ENCODE peak calls at places on chromosomes 13 and 19, in nine cellular contexts. C, I, B, M, G, Y, K, Z and N are unnamed samples.
A peak's percentile ranks its signal among the peaks of the same experiment; 100 is the strongest.

GRCh38 chr13:24127116-24127631 is 33.3 kb upstream of the SPATA13 start:
- DNase-seq in C (no peak), G (peak; percentile 67), I (no peak), M (no peak), B (no peak), Z (no peak), Y (peak; percentile 10), K (no peak), N (no peak)

GRCh38 chr13:46475586-46475991 is 77.4 kb upstream of the LRCH1 start:
- DNase-seq in C (peak; percentile 43), I (no peak), M (peak; percentile 34), G (no peak), Z (no peak), Y (no peak), B (no peak), K (no peak), N (peak; percentile 42)

GRCh38 chr13:85298387-85298924 is 500.8 kb downstream of the SLITRK6 start:
- DNase-seq in G (no peak), Z (no peak), Y (no peak), M (no peak), I (no peak), C (no peak), B (no peak), K (no peak), N (no peak)

GRCh38 chr19:4208385-4209094 is 20.8 kb upstream of the EBI3 start:
- DNase-seq in G (no peak), M (peak; percentile 45), C (peak; percentile 48), I (no peak), Y (no peak), K (no peak), B (no peak), Z (no peak), N (peak; percentile 67)

GRCh38 chr19:49712397-49712859 is 21.5 kb downstream of the CPT1C start:
- DNase-seq in Y (no peak), M (no peak), Z (peak; percentile 39), G (peak; percentile 66), K (no peak), I (no peak), C (peak; percentile 93), B (no peak), N (peak; percentile 85)

GRCh38 chr13:112718318-112718717 is 28.5 kb downstream of the ATP11A start:
- DNase-seq in Z (no peak), B (no peak), I (peak; percentile 70), G (no peak), K (no peak), C (no peak), M (no peak), Y (no peak), N (no peak)

GRCh38 chr13:97125810-97126738 is 96.1 kb upstream of the MBNL2 start:
- DNase-seq in G (no peak), K (no peak), Y (no peak), I (no peak), Z (no peak), M (no peak), C (peak; percentile 49), B (no peak), N (peak; percentile 62)

GRCh38 chr13:112894673-112895481 is 74.1 kb upstream of the MCF2L start:
- DNase-seq in C (no peak), K (no peak), Y (no peak), I (peak; percentile 81), B (no peak), G (peak; percentile 53), Z (no peak), M (no peak), N (no peak)

GRCh38 chr19:22627526-22627925 is 6.6 kb upstream of the ZNF492 start:
- DNase-seq in B (no peak), C (no peak), K (no peak), G (no peak), Z (no peak), I (no peak), Y (no peak), M (no peak), N (no peak)

GRCh38 chr19:41707871-41708371 is 505 bp upstream of the CEACAM5 start:
- DNase-seq in K (no peak), C (no peak), Z (no peak), I (no peak), G (no peak), Y (no peak), M (no peak), B (no peak), N (no peak)

GRCh38 chr13:37995052-37995451 is 125.5 kb upstream of the TRPC4 start:
- DNase-seq in B (no peak), Y (no peak), K (no peak), C (no peak), Z (no peak), I (no peak), M (peak; percentile 42), G (no peak), N (peak; percentile 4)

GRCh38 chr19:572891-573825 is 762 bp downstream of the BSG start:
- DNase-seq in Z (peak; percentile 36), Y (peak; percentile 44), K (no peak), I (no peak), B (no peak), M (peak; percentile 45), C (peak; percentile 64), G (peak; percentile 82), N (peak; percentile 61)

GRCh38 chr13:48210178-48210577 is 22.8 kb upstream of the ITM2B start:
- DNase-seq in B (no peak), Z (no peak), C (peak; percentile 65), I (no peak), M (peak; percentile 15), G (no peak), K (no peak), Y (no peak), N (peak; percentile 37)

GRCh38 chr19:48728882-48729645 is 9.5 kb upstream of the MAMSTR start:
- DNase-seq in Z (no peak), M (no peak), C (no peak), K (no peak), G (no peak), I (no peak), Y (no peak), B (no peak), N (no peak)

GRCh38 chr13:50127726-50128291 is 112.6 kb downstream of the KCNRG start:
- DNase-seq in G (no peak), C (no peak), M (no peak), Z (no peak), I (no peak), Y (no peak), B (no peak), K (no peak), N (no peak)

GRCh38 chr19:15464394-15465385 is at the start of gene RASAL3:
- DNase-seq in M (no peak), K (peak; percentile 40), G (peak; percentile 85), B (peak; percentile 70), Z (no peak), I (peak; percentile 75), Y (peak; percentile 86), C (no peak), N (no peak)

GRCh38 chr13:108306768-108307332 is 37.3 kb downstream of the TNFSF13B start:
- DNase-seq in Z (no peak), G (no peak), M (no peak), I (no peak), K (no peak), Y (no peak), B (no peak), C (no peak), N (no peak)

GRCh38 chr13:59677966-59678814 is 485.5 kb downstream of the DIAPH3 start:
- DNase-seq in B (no peak), I (no peak), C (peak; percentile 29), G (no peak), M (peak; percentile 76), K (no peak), Z (no peak), Y (no peak), N (peak; percentile 46)